ENCODE peak calls at places on chromosome 4, in seven cellular contexts. B is mesendoderm, U is IMR-90, P is neuronal stem cell, H is mesenchymal stem cell, T is H9, Q is H1. L is an unnamed sample.

GRCh38 chr4:86048426-86048825 is 311.4 kb downstream of the MAPK10 start:
- DNase-seq in B (no peak), P (no peak), T (no peak), Q (no peak), H (no peak), U (peak; percentile 40), L (no peak)

GRCh38 chr4:84578540-84579409 is 4.2 kb upstream of the CDS1 start:
- DNase-seq in P (no peak), Q (no peak), B (peak; percentile 76), T (no peak), H (peak; percentile 49), U (peak; percentile 58), L (peak; percentile 68)

GRCh38 chr4:133866328-133866699 is 335.3 kb downstream of the PABPC4L start:
- DNase-seq in H (peak; percentile 42), T (no peak), Q (no peak), B (peak; percentile 21), U (peak; percentile 28), P (no peak), L (no peak)

GRCh38 chr4:57329279-57329678 is 219.1 kb upstream of the IGFBP7 start:
- DNase-seq in T (no peak), H (no peak), U (no peak), Q (no peak), P (no peak), B (no peak), L (no peak)

GRCh38 chr4:147017081-147017480 is 71.4 kb upstream of the TTC29 start:
- DNase-seq in P (no peak), T (no peak), H (peak; percentile 2), Q (no peak), B (no peak), U (peak; percentile 1), L (no peak)

GRCh38 chr4:5039800-5040199 is 11.5 kb upstream of the STK32B start:
- DNase-seq in P (no peak), U (no peak), Q (no peak), T (no peak), B (no peak), H (no peak), L (no peak)

GRCh38 chr4:84503495-84504437 is 4.7 kb upstream of the NKX6-1 start:
- DNase-seq in B (peak; percentile 82), Q (no peak), H (peak; percentile 73), P (no peak), U (peak; percentile 66), T (no peak), L (peak; percentile 55)

GRCh38 chr4:90081432-90082195 is 45.6 kb upstream of the CCSER1 start:
- DNase-seq in B (peak; percentile 18), H (no peak), Q (no peak), P (no peak), U (no peak), T (no peak), L (no peak)

GRCh38 chr4:1533501-1534064 is 127.3 kb upstream of the NKX1-1 start:
- DNase-seq in P (no peak), U (peak; percentile 2), Q (no peak), B (no peak), T (no peak), H (no peak), L (no peak)

GRCh38 chr4:71406459-71406963 is 67.7 kb downstream of the SLC4A4 start:
- DNase-seq in B (peak; percentile 8), U (peak; percentile 77), T (no peak), H (peak; percentile 56), Q (no peak), P (no peak), L (no peak)

GRCh38 chr4:2835978-2836377 is 7.7 kb upstream of the ADD1 start:
- DNase-seq in P (no peak), Q (peak; percentile 31), H (no peak), B (no peak), T (no peak), U (no peak), L (no peak)

GRCh38 chr4:74659576-74660411 is 134.5 kb downstream of the BTC start:
- DNase-seq in H (peak; percentile 97), B (peak; percentile 91), P (no peak), Q (no peak), U (peak; percentile 99), T (no peak), L (peak; percentile 95)

GRCh38 chr4:183960021-183960420 is 54.9 kb downstream of the STOX2 start:
- DNase-seq in T (peak; percentile 73), U (peak; percentile 72), B (peak; percentile 96), H (peak; percentile 1), Q (peak; percentile 53), P (peak; percentile 81), L (peak; percentile 39)

GRCh38 chr4:48944252-48944651 is 37.7 kb upstream of the OCIAD2 start:
- DNase-seq in P (no peak), B (peak; percentile 69), U (no peak), Q (no peak), T (no peak), H (no peak), L (no peak)
- H2BK120ac ChIP-seq in P (no peak overlapping the region), B (no peak overlapping the region), U (no peak overlapping the region), Q (no peak overlapping the region), T (no peak overlapping the region), H (no peak overlapping the region), L (no peak overlapping the region)

GRCh38 chr4:109978704-109979103 is 66.0 kb downstream of the EGF start:
- DNase-seq in H (no peak), T (no peak), Q (no peak), U (no peak), B (peak; percentile 78), P (peak; percentile 23), L (no peak)

GRCh38 chr4:109979932-109980717 is 67.4 kb downstream of the EGF start:
- DNase-seq in P (no peak), U (peak; percentile 78), T (no peak), B (peak; percentile 73), Q (no peak), H (peak; percentile 75), L (peak; percentile 67)

GRCh38 chr4:109976189-109976588 is 63.5 kb downstream of the EGF start:
- DNase-seq in H (no peak), Q (no peak), P (no peak), U (no peak), B (no peak), T (no peak), L (no peak)

GRCh38 chr4:109981936-109982335 is 69.3 kb downstream of the EGF start:
- DNase-seq in H (no peak), P (no peak), Q (no peak), T (no peak), B (no peak), U (no peak), L (no peak)

DNA sequence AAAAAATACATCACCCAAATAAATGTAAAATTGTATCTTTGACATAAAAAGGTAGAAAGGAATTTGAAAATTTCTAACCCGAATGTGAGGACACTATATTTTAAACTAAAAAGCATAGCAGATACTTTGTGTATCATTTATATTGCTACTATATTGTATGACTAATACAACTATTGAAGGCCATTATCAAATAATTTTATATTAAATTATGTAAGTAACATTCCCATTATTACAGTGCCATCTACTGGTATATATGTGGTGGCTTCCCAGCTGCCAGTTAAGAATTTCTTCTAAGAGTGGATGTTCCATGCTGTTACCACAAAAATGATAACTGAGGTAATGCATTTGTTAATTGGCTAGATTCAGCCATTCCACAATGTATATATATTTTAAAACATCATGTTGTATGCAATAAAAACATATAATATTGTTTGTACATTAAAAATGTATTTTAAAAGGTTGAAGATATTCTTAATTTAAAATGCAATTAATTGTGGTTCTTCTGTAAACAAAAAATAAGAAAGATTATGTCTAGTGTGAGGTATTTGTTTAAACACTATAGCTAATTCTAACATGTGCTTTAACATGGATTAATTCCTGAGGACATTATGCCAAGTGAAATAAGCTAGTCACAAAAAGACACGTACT is 65.3 kb downstream of the EGF start:
- DNase-seq in P (no peak), U (peak; percentile 60), H (peak; percentile 62), B (peak; percentile 44), Q (no peak), T (no peak), L (peak; percentile 43)
- H2BK120ac ChIP-seq in P (no peak overlapping the region), U (no peak overlapping the region), H (no peak overlapping the region), B (no peak overlapping the region), Q (no peak overlapping the region), T (no peak overlapping the region), L (no peak overlapping the region)

GRCh38 chr4:98996056-98996941 is 778 bp downstream of the METAP1 start:
- DNase-seq in T (no peak), H (peak; percentile 60), Q (no peak), U (peak; percentile 55), P (peak; percentile 15), B (peak; percentile 59), L (peak; percentile 32)
- H2BK120ac ChIP-seq in T (no peak overlapping the region), H (peak overlapping the region; percentile 52), Q (no peak overlapping the region), U (no peak overlapping the region), P (no peak overlapping the region), B (no peak overlapping the region), L (peak overlapping the region; percentile 85)

GRCh38 chr4:6782147-6782845 is at the start of gene KIAA0232:
- DNase-seq in P (peak; percentile 93), H (peak; percentile 94), B (peak; percentile 95), T (peak; percentile 88), U (peak; percentile 93), Q (peak; percentile 91), L (peak; percentile 84)
- H2BK120ac ChIP-seq in P (peak within 1 kb of the TSS; percentile 93), H (peak within 1 kb of the TSS; percentile 97), B (peak within 1 kb of the TSS; percentile 5), T (no peak within 1 kb of the TSS), U (no peak within 1 kb of the TSS), Q (no peak within 1 kb of the TSS), L (peak within 1 kb of the TSS; percentile 98)

DNA sequence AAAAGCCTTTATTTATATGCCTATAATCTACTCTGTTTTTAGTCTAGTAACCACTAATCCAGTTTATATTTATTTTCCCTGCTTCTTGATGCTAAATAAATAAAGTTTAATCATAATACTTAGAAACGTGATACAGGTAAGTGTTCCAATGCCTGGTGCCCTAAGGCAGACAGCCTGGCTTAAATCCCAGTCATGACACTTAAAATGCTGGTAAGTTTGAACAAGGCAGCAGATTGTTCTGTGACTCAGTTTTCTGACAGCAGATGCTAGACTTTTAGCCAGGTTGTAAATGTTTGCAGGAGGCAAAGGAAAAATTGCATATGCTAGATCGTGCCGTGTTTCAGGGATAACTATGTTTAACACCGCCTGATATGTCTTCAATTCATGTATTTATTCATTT is 2661.6 kb downstream of the PCDH7 start:
- DNase-seq in P (no peak), U (no peak), H (no peak), T (no peak), Q (no peak), B (no peak), L (no peak)
- H2BK120ac ChIP-seq in P (no peak overlapping the region), U (no peak overlapping the region), H (no peak overlapping the region), T (no peak overlapping the region), Q (no peak overlapping the region), B (no peak overlapping the region), L (no peak overlapping the region)

GRCh38 chr4:98253499-98253898 is 7.7 kb upstream of the RAP1GDS1 start:
- DNase-seq in Q (no peak), T (no peak), P (no peak), H (no peak), U (no peak), B (no peak), L (no peak)
- H2BK120ac ChIP-seq in Q (no peak overlapping the region), T (no peak overlapping the region), P (no peak overlapping the region), H (no peak overlapping the region), U (no peak overlapping the region), B (no peak overlapping the region), L (no peak overlapping the region)

DNA sequence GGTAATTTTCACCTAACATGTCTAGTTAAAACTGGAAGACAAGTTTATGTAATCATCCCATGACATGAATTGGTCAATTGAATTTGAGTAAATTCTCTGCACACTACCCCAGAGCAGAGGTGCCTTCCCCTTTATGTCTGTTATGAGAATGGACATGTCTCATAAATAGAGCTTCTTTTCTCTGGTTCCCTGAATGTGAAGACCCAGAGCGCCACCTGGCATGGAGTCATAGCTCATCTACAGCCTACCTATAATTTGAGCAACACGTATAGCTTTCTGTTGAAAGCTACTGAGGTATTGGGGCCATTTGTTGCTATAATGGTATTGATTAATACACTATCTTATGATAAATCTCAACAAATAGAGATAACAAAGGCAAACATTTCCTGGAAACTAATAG is 626.5 kb upstream of the GALNTL6 start:
- DNase-seq in B (peak; percentile 29), P (no peak), Q (no peak), H (no peak), T (no peak), U (no peak), L (no peak)
- H2BK120ac ChIP-seq in B (no peak overlapping the region), P (no peak overlapping the region), Q (no peak overlapping the region), H (no peak overlapping the region), T (no peak overlapping the region), U (no peak overlapping the region), L (no peak overlapping the region)